ENCODE peak calls at places on chromosome 17, in nine cellular contexts. One of them, this sample, is unnamed.

GRCh38 chr17:3529817-3530741 is 27.5 kb downstream of the TRPV3 start:
- DNase-seq in HepG2: peak
- DNase-seq in stomach: no peak
- DNase-seq in IMR-90: no peak
- DNase-seq in HCT116: no peak
- DNase-seq in esophagus squamous epithelium: no peak
- DNase-seq in heart left ventricle: peak
- DNase-seq in A549: no peak
- DNase-seq in transverse colon: no peak
- DNase-seq in this sample: no peak

GRCh38 chr17:46772013-46772878 is 46.2 kb downstream of the WNT3 start:
- DNase-seq in HepG2: peak
- DNase-seq in IMR-90: no peak
- DNase-seq in transverse colon: peak
- DNase-seq in HCT116: no peak
- DNase-seq in heart left ventricle: peak
- DNase-seq in stomach: peak
- DNase-seq in esophagus squamous epithelium: no peak
- DNase-seq in A549: peak
- DNase-seq in this sample: no peak

GRCh38 chr17:72666519-72666874 is 426.0 kb downstream of the SLC39A11 start:
- DNase-seq in heart left ventricle: no peak
- DNase-seq in IMR-90: peak
- DNase-seq in stomach: no peak
- DNase-seq in transverse colon: no peak
- DNase-seq in HepG2: peak
- DNase-seq in HCT116: no peak
- DNase-seq in A549: no peak
- DNase-seq in esophagus squamous epithelium: no peak
- DNase-seq in this sample: no peak

GRCh38 chr17:73933871-73934270 is 269.6 kb upstream of the RPL38 start:
- DNase-seq in IMR-90: no peak
- DNase-seq in stomach: no peak
- DNase-seq in esophagus squamous epithelium: no peak
- DNase-seq in A549: no peak
- DNase-seq in HCT116: no peak
- DNase-seq in heart left ventricle: no peak
- DNase-seq in HepG2: no peak
- DNase-seq in transverse colon: no peak
- DNase-seq in this sample: no peak

GRCh38 chr17:35141681-35142466 is at the start of gene NLE1:
- DNase-seq in HepG2: peak
- DNase-seq in stomach: peak
- DNase-seq in IMR-90: peak
- DNase-seq in esophagus squamous epithelium: no peak
- DNase-seq in A549: peak
- DNase-seq in transverse colon: peak
- DNase-seq in heart left ventricle: peak
- DNase-seq in HCT116: peak
- DNase-seq in this sample: peak

GRCh38 chr17:35651467-35651866 is 64.3 kb downstream of the AP2B1 start:
- DNase-seq in stomach: no peak
- DNase-seq in A549: no peak
- DNase-seq in IMR-90: no peak
- DNase-seq in esophagus squamous epithelium: no peak
- DNase-seq in HepG2: no peak
- DNase-seq in HCT116: no peak
- DNase-seq in heart left ventricle: no peak
- DNase-seq in transverse colon: no peak
- DNase-seq in this sample: no peak

GRCh38 chr17:39606434-39607056 is 1.2 kb downstream of the NEUROD2 start:
- DNase-seq in esophagus squamous epithelium: no peak
- DNase-seq in transverse colon: no peak
- DNase-seq in stomach: no peak
- DNase-seq in A549: no peak
- DNase-seq in IMR-90: no peak
- DNase-seq in HCT116: no peak
- DNase-seq in HepG2: no peak
- DNase-seq in heart left ventricle: no peak
- DNase-seq in this sample: no peak

GRCh38 chr17:51056813-51057510 is 63.7 kb downstream of the SPAG9 start:
- DNase-seq in esophagus squamous epithelium: no peak
- DNase-seq in A549: peak
- DNase-seq in heart left ventricle: no peak
- DNase-seq in stomach: no peak
- DNase-seq in HCT116: peak
- DNase-seq in transverse colon: no peak
- DNase-seq in IMR-90: peak
- DNase-seq in HepG2: peak
- DNase-seq in this sample: peak

GRCh38 chr17:34628883-34629282 is 49.5 kb downstream of the TMEM132E start:
- DNase-seq in esophagus squamous epithelium: no peak
- DNase-seq in HCT116: no peak
- DNase-seq in IMR-90: no peak
- DNase-seq in transverse colon: no peak
- DNase-seq in heart left ventricle: no peak
- DNase-seq in A549: no peak
- DNase-seq in stomach: no peak
- DNase-seq in HepG2: no peak
- DNase-seq in this sample: no peak

GRCh38 chr17:68356520-68356919 is 65.2 kb downstream of the ARSG start:
- DNase-seq in esophagus squamous epithelium: no peak
- DNase-seq in stomach: no peak
- DNase-seq in heart left ventricle: no peak
- DNase-seq in A549: no peak
- DNase-seq in IMR-90: no peak
- DNase-seq in HepG2: no peak
- DNase-seq in HCT116: no peak
- DNase-seq in transverse colon: peak
- DNase-seq in this sample: no peak

GRCh38 chr17:7688808-7689316 is 585 bp downstream of the WRAP53 start:
- DNase-seq in HCT116: no peak
- DNase-seq in stomach: no peak
- DNase-seq in transverse colon: no peak
- DNase-seq in IMR-90: no peak
- DNase-seq in heart left ventricle: no peak
- DNase-seq in A549: no peak
- DNase-seq in esophagus squamous epithelium: no peak
- DNase-seq in HepG2: no peak
- DNase-seq in this sample: no peak

GRCh38 chr17:41067281-41067680 is 1.6 kb upstream of the KRTAP2-4 start:
- DNase-seq in HCT116: no peak
- DNase-seq in IMR-90: peak
- DNase-seq in transverse colon: no peak
- DNase-seq in HepG2: no peak
- DNase-seq in stomach: no peak
- DNase-seq in A549: no peak
- DNase-seq in esophagus squamous epithelium: no peak
- DNase-seq in heart left ventricle: no peak
- DNase-seq in this sample: no peak

GRCh38 chr17:49136335-49136734 is 3.8 kb downstream of the B4GALNT2 start:
- DNase-seq in transverse colon: no peak
- DNase-seq in HepG2: no peak
- DNase-seq in IMR-90: no peak
- DNase-seq in esophagus squamous epithelium: no peak
- DNase-seq in stomach: no peak
- DNase-seq in heart left ventricle: no peak
- DNase-seq in HCT116: no peak
- DNase-seq in A549: no peak
- DNase-seq in this sample: no peak

GRCh38 chr17:13462161-13462560 is 139.6 kb downstream of the HS3ST3A1 start:
- DNase-seq in esophagus squamous epithelium: no peak
- DNase-seq in HepG2: peak
- DNase-seq in heart left ventricle: no peak
- DNase-seq in stomach: no peak
- DNase-seq in A549: no peak
- DNase-seq in HCT116: no peak
- DNase-seq in IMR-90: peak
- DNase-seq in transverse colon: no peak
- DNase-seq in this sample: no peak

GRCh38 chr17:72121164-72122001 is 563 bp downstream of the SOX9 start:
- DNase-seq in esophagus squamous epithelium: no peak
- DNase-seq in A549: peak
- DNase-seq in HCT116: no peak
- DNase-seq in HepG2: no peak
- DNase-seq in stomach: peak
- DNase-seq in transverse colon: peak
- DNase-seq in IMR-90: peak
- DNase-seq in heart left ventricle: peak
- DNase-seq in this sample: no peak

GRCh38 chr17:410674-411401 is 58.2 kb upstream of the RPH3AL start:
- DNase-seq in HepG2: no peak
- DNase-seq in HCT116: no peak
- DNase-seq in A549: no peak
- DNase-seq in esophagus squamous epithelium: no peak
- DNase-seq in stomach: no peak
- DNase-seq in transverse colon: peak
- DNase-seq in IMR-90: peak
- DNase-seq in heart left ventricle: no peak
- DNase-seq in this sample: peak

GRCh38 chr17:55540414-55541091 is 29.3 kb upstream of the SMIM36 start:
- DNase-seq in esophagus squamous epithelium: no peak
- DNase-seq in IMR-90: peak
- DNase-seq in A549: peak
- DNase-seq in stomach: no peak
- DNase-seq in transverse colon: no peak
- DNase-seq in HCT116: no peak
- DNase-seq in HepG2: no peak
- DNase-seq in heart left ventricle: no peak
- DNase-seq in this sample: no peak

DNA sequence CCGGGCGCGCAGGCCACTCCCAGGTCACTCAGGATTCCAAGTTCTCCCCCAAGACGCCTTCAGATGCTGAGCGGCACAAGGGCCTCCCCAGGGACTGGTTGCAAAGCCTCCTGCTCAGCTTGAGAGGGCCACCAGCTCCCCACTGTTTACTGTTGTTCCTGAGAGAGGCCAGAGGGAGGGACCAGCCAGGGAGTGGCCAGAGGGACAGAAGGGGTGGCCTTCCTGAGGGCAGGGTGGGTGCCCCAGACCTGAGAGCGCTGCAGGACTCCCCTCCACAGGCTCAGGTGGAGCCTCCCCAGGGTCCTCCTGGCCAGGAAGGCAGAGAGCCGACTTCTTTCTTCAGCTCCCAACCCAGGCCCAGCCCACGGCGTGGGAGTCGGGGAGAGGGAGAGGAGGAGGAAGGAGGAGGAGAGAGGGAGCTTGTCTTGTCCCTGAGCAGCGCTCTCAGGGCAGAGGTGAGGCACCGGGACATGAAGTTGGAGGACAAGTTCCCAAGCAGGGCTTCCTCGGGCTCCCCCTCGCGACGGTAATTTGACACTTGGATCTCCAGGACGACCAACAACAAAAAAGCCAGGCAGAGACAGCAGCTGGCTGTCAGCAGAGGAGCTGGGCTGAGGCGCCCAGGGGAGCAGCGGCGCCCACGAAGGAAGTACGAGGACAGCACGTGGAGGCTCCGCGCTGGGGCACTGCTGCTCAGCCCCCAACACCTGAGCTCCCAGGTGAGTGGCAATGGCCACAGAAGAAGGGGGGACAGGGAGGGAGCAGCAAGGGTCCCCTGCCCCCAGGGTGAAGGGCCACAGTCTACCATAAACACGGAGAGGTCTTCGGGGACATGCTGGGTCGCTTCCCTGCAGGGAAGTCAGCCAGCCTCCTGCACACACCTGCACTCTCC is 496 bp downstream of the SMIM5 start:
- DNase-seq in HepG2: peak
- DNase-seq in transverse colon: peak
- DNase-seq in IMR-90: peak
- DNase-seq in esophagus squamous epithelium: peak
- DNase-seq in heart left ventricle: peak
- DNase-seq in HCT116: peak
- DNase-seq in stomach: peak
- DNase-seq in A549: peak
- DNase-seq in this sample: peak
- TF ChIP-seq CTCF in HepG2: peak
- TF ChIP-seq CTCF in transverse colon: peak
- TF ChIP-seq CTCF in IMR-90: peak
- TF ChIP-seq CTCF in esophagus squamous epithelium: no peak
- TF ChIP-seq CTCF in heart left ventricle: peak
- TF ChIP-seq CTCF in HCT116: peak
- TF ChIP-seq CTCF in stomach: peak
- TF ChIP-seq CTCF in A549: peak
- TF ChIP-seq CTCF in this sample: peak

GRCh38 chr17:15464629-15465028 is 2.8 kb downstream of the CDRT4 start:
- DNase-seq in transverse colon: no peak
- DNase-seq in stomach: no peak
- DNase-seq in HepG2: no peak
- DNase-seq in HCT116: no peak
- DNase-seq in A549: no peak
- DNase-seq in esophagus squamous epithelium: no peak
- DNase-seq in IMR-90: no peak
- DNase-seq in heart left ventricle: no peak
- DNase-seq in this sample: no peak
- TF ChIP-seq POLR2A in transverse colon: no peak
- TF ChIP-seq POLR2A in stomach: no peak
- TF ChIP-seq POLR2A in HepG2: no peak
- TF ChIP-seq POLR2A in HCT116: no peak
- TF ChIP-seq POLR2A in A549: no peak
- TF ChIP-seq POLR2A in esophagus squamous epithelium: no peak
- TF ChIP-seq POLR2A in IMR-90: no peak
- TF ChIP-seq POLR2A in heart left ventricle: no peak
- TF ChIP-seq POLR2A in this sample: no peak

GRCh38 chr17:17944253-17944652 is 27.9 kb downstream of the TOM1L2 start:
- DNase-seq in A549: no peak
- DNase-seq in HepG2: no peak
- DNase-seq in esophagus squamous epithelium: no peak
- DNase-seq in transverse colon: no peak
- DNase-seq in HCT116: no peak
- DNase-seq in heart left ventricle: no peak
- DNase-seq in IMR-90: no peak
- DNase-seq in stomach: no peak
- DNase-seq in this sample: no peak
- H3K27ac ChIP-seq in A549: peak
- H3K27ac ChIP-seq in HepG2: no peak
- H3K27ac ChIP-seq in esophagus squamous epithelium: peak
- H3K27ac ChIP-seq in transverse colon: peak
- H3K27ac ChIP-seq in HCT116: no peak
- H3K27ac ChIP-seq in heart left ventricle: peak
- H3K27ac ChIP-seq in IMR-90: no peak
- H3K27ac ChIP-seq in stomach: no peak
- H3K27ac ChIP-seq in this sample: peak

DNA sequence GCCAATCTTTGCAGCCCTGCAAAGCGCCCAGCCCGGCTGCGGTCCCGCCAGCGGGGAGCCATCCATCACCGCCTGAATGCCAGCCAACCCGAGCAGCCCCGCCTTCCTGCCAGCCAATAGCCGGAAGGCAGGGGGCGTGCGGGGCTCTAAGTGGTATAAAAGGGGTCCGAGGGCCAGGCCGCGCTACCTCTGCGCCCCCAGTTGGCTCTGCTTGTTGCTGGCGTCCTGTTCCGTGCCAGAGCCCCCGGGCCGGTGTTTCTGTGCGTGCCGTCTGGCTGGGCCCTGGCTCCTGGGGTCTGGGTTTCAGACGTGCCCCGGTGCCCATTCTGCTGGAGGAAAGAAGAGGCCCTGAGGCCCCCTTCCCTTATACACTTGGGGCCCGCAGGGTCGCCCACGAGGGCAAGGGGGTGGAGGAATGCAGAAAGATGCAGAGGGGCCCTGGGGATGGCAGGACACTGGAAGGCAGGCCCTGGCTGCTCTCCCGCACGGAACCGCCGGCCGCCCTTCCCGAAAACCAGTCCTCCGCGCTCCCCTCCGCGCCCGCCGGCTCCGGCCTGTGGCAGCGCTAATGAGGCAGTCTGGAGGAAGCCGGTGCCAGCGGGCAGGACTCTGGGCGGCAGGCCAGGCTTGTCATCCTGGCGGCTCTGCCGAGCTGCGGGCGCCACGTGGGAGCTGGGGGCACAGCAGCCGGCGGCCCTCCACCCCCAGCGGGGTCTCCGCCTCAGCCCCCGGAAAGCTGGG is 14.0 kb downstream of the COPZ2 start:
- DNase-seq in A549: peak
- DNase-seq in transverse colon: peak
- DNase-seq in IMR-90: peak
- DNase-seq in esophagus squamous epithelium: peak
- DNase-seq in heart left ventricle: peak
- DNase-seq in HepG2: peak
- DNase-seq in stomach: peak
- DNase-seq in HCT116: peak
- DNase-seq in this sample: peak
- TF ChIP-seq CTCF in A549: no peak
- TF ChIP-seq CTCF in transverse colon: peak
- TF ChIP-seq CTCF in IMR-90: peak
- TF ChIP-seq CTCF in esophagus squamous epithelium: no peak
- TF ChIP-seq CTCF in heart left ventricle: peak
- TF ChIP-seq CTCF in HepG2: no peak
- TF ChIP-seq CTCF in stomach: peak
- TF ChIP-seq CTCF in HCT116: no peak
- TF ChIP-seq CTCF in this sample: peak

This sample was measured in uterus.